ENCODE peak calls at places on chromosomes 1 and 21, in five cellular contexts. I is H54; B is glomerular endothelial cell; G is hippocampal formation; L is stimulated activated CD4-positive, alpha-beta T cell treated with anti-CD3 and anti-CD28 coated beads, Interleukin-1b, Interleukin-23, amount 100 ng/mL, for 48 hours. K is an unnamed sample.

GRCh38 chr21:43352568-43353281 is 74.2 kb downstream of the SIK1 start:
- DNase-seq in I (peak; percentile 54), B (no peak), G (no peak), L (peak; percentile 40), K (no peak)

GRCh38 chr1:45205000-45205909 is 1.1 kb downstream of the ZSWIM5 start:
- DNase-seq in I (no peak), B (no peak), G (peak; percentile 63), L (peak; percentile 8), K (peak; percentile 84)

GRCh38 chr21:31220567-31220966 is 123.5 kb downstream of the TIAM1 start:
- DNase-seq in I (no peak), B (no peak), G (peak; percentile 23), L (no peak), K (no peak)

GRCh38 chr21:17931080-17931479 is 111.9 kb upstream of the C21orf91 start:
- DNase-seq in I (peak; percentile 18), B (no peak), G (no peak), L (peak; percentile 14), K (no peak)

GRCh38 chr1:220879090-220879508 is at the start of gene HLX:
- DNase-seq in I (peak; percentile 97), B (peak; percentile 60), G (peak; percentile 55), L (no peak), K (peak; percentile 73)

GRCh38 chr1:54850082-54850730 is 36.8 kb downstream of the DHCR24 start:
- DNase-seq in I (peak; percentile 23), B (no peak), G (peak; percentile 36), L (no peak), K (no peak)

GRCh38 chr1:51504806-51505525 is 14.1 kb downstream of the EPS15 start:
- DNase-seq in I (no peak), B (no peak), G (no peak), L (peak; percentile 37), K (no peak)

GRCh38 chr1:98468111-98468717 is 193.3 kb upstream of the SNX7 start:
- DNase-seq in I (peak; percentile 3), B (peak; percentile 55), G (no peak), L (no peak), K (no peak)

GRCh38 chr1:247370786-247371732 is 39.4 kb upstream of the ZNF496 start:
- DNase-seq in I (no peak), B (no peak), G (no peak), L (no peak), K (no peak)

GRCh38 chr1:5746611-5747427 is 245.4 kb downstream of the NPHP4 start:
- DNase-seq in I (no peak), B (no peak), G (no peak), L (no peak), K (no peak)

GRCh38 chr1:24506706-24507422 is 4.2 kb downstream of the RCAN3 start:
- DNase-seq in I (no peak), B (no peak), G (no peak), L (no peak), K (no peak)

GRCh38 chr1:247906504-247907047 is 11.2 kb downstream of the OR2W3 start:
- DNase-seq in I (peak; percentile 40), B (no peak), G (no peak), L (peak; percentile 22), K (no peak)

GRCh38 chr21:46219591-46220239 is 8.9 kb downstream of the LSS start:
- DNase-seq in I (no peak), B (no peak), G (no peak), L (no peak), K (no peak)

GRCh38 chr1:156119503-156120209 is 5.1 kb downstream of the LMNA start:
- DNase-seq in I (no peak), B (no peak), G (no peak), L (no peak), K (no peak)

GRCh38 chr1:157025856-157026255 is 19.7 kb downstream of the ARHGEF11 start:
- DNase-seq in I (no peak), B (no peak), G (no peak), L (no peak), K (no peak)

GRCh38 chr21:36209626-36210171 is 53.1 kb downstream of the DOP1B start:
- DNase-seq in I (no peak), B (no peak), G (no peak), L (peak; percentile 39), K (no peak)

GRCh38 chr1:76759950-76760349 is 107.3 kb upstream of the ST6GALNAC5 start:
- DNase-seq in I (no peak), B (no peak), G (no peak), L (no peak), K (peak; percentile 43)

GRCh38 chr1:54683453-54683852 is 32.2 kb upstream of the TTC4 start:
- DNase-seq in I (no peak), B (no peak), G (no peak), L (no peak), K (no peak)

GRCh38 chr1:67674260-67675011 is 10.6 kb upstream of the GADD45A start:
- DNase-seq in I (no peak), B (peak; percentile 67), G (no peak), L (peak; percentile 39), K (peak; percentile 36)

GRCh38 chr1:221166559-221167318 is 287.5 kb downstream of the HLX start:
- DNase-seq in I (no peak), B (no peak), G (no peak), L (no peak), K (no peak)

GRCh38 chr1:176617881-176618280 is 154.9 kb downstream of the PAPPA2 start:
- DNase-seq in I (no peak), B (no peak), G (no peak), L (no peak), K (no peak)

GRCh38 chr1:74522143-74522542 is 9.7 kb upstream of the LRRC53 start:
- DNase-seq in I (no peak), B (no peak), G (no peak), L (no peak), K (no peak)

GRCh38 chr1:214259353-214259982 is 21.5 kb upstream of the SMYD2 start:
- DNase-seq in I (no peak), B (no peak), G (no peak), L (peak; percentile 24), K (no peak)

GRCh38 chr1:116288201-116288598 is 84.8 kb upstream of the ATP1A1 start:
- DNase-seq in I (no peak), B (no peak), G (no peak), L (no peak), K (no peak)

GRCh38 chr1:218967836-218968235 is 205.8 kb upstream of the LYPLAL1 start:
- DNase-seq in I (peak; percentile 4), B (no peak), G (no peak), L (no peak), K (no peak)

GRCh38 chr1:18100493-18101063 is 7.0 kb upstream of the IGSF21 start:
- DNase-seq in I (peak; percentile 62), B (peak; percentile 14), G (peak; percentile 35), L (peak; percentile 24), K (peak; percentile 87)

GRCh38 chr1:84851839-84852238 is 41.2 kb downstream of the LPAR3 start:
- DNase-seq in I (peak; percentile 71), B (no peak), G (no peak), L (no peak), K (no peak)

K was measured in retina.